ENCODE peak calls at places on chromosomes 6 and 20, in six cellular contexts. One of them, this sample, is unnamed. For H3K4me1, the result is how much of the 10 kb centered on the place peaks cover.

GRCh38 chr6:153038378-153038777 is 35.9 kb upstream of the MTRF1L start:
- DNase-seq in heart left ventricle: no peak
- DNase-seq in testis: no peak
- DNase-seq in Panc1: no peak
- DNase-seq in sigmoid colon: no peak
- DNase-seq in body of pancreas: no peak
- DNase-seq in this sample: no peak

GRCh38 chr6:71533939-71534379 is 245.3 kb downstream of the OGFRL1 start:
- DNase-seq in testis: no peak
- DNase-seq in Panc1: no peak
- DNase-seq in body of pancreas: no peak
- DNase-seq in sigmoid colon: no peak
- DNase-seq in heart left ventricle: no peak
- DNase-seq in this sample: no peak

GRCh38 chr6:45420083-45420908 is 42.6 kb upstream of the SUPT3H start:
- DNase-seq in heart left ventricle: no peak
- DNase-seq in body of pancreas: no peak
- DNase-seq in sigmoid colon: peak
- DNase-seq in Panc1: no peak
- DNase-seq in testis: no peak
- DNase-seq in this sample: peak

GRCh38 chr20:46128310-46129151 is 10.4 kb downstream of the CD40 start:
- DNase-seq in Panc1: no peak
- DNase-seq in heart left ventricle: no peak
- DNase-seq in testis: peak
- DNase-seq in body of pancreas: no peak
- DNase-seq in sigmoid colon: peak
- DNase-seq in this sample: no peak

GRCh38 chr6:158536891-158537798 is 22.7 kb upstream of the TMEM181 start:
- DNase-seq in sigmoid colon: no peak
- DNase-seq in Panc1: no peak
- DNase-seq in body of pancreas: peak
- DNase-seq in heart left ventricle: peak
- DNase-seq in testis: peak
- DNase-seq in this sample: peak

GRCh38 chr20:38982291-38982690 is 20.1 kb downstream of the DHX35 start:
- DNase-seq in sigmoid colon: no peak
- DNase-seq in heart left ventricle: no peak
- DNase-seq in body of pancreas: no peak
- DNase-seq in testis: no peak
- DNase-seq in Panc1: no peak
- DNase-seq in this sample: no peak

GRCh38 chr6:90368601-90369000 is 72.0 kb upstream of the BACH2 start:
- DNase-seq in sigmoid colon: no peak
- DNase-seq in testis: peak
- DNase-seq in Panc1: no peak
- DNase-seq in body of pancreas: no peak
- DNase-seq in heart left ventricle: no peak
- DNase-seq in this sample: no peak

GRCh38 chr6:157714153-157714490 is 108.9 kb upstream of the SNX9 start:
- DNase-seq in testis: no peak
- DNase-seq in body of pancreas: no peak
- DNase-seq in heart left ventricle: no peak
- DNase-seq in sigmoid colon: no peak
- DNase-seq in Panc1: no peak
- DNase-seq in this sample: no peak

GRCh38 chr6:35231563-35231962 is 17.8 kb downstream of the SCUBE3 start:
- DNase-seq in heart left ventricle: no peak
- DNase-seq in Panc1: no peak
- DNase-seq in body of pancreas: no peak
- DNase-seq in sigmoid colon: peak
- DNase-seq in testis: no peak
- DNase-seq in this sample: no peak

DNA sequence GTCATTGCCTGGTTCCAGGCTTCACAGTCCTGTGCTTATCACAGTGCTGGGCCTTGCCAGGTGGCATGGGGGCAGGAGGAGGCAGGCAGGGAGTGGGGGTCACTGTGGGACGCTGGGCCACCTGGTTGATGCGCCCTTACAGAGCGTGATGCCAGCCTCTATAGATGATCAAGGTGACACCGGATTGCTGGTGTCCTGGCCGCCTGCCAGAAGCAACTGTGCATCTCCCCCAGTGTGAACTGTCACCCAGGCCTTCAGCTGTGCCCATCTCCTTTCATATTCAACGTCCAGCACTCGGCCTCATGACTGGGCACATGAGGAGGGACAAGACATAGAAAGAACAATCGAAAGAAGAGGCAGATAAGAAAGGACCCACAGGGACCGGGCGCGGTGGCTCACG is 318.9 kb downstream of the TAF4 start:
- DNase-seq in testis: no peak
- DNase-seq in sigmoid colon: no peak
- DNase-seq in Panc1: no peak
- DNase-seq in heart left ventricle: no peak
- DNase-seq in body of pancreas: no peak
- DNase-seq in this sample: no peak
- H3K4me1 ChIP-seq in testis: under half
- H3K4me1 ChIP-seq in sigmoid colon: under half
- H3K4me1 ChIP-seq in Panc1: under half
- H3K4me1 ChIP-seq in heart left ventricle: under half
- H3K4me1 ChIP-seq in body of pancreas: under half
- H3K4me1 ChIP-seq in this sample: under half

DNA sequence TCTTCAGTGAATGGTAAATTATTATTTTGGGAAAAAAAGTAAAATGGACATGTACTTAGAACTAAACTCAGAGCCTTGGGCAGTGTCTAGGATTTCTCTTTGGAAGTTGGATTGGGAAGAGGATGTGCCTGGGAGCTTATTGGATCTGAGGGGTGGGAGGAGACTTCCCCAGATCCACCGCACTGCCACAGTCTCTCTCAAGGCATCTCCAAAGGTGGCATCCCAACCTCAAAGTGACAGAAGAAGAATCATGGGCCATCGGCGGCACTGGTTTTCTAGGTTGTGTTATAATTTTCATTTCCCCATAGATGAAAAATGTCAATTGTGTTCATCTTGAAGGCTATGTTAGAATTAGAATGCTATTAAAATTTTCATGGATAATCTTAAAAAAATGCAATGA is 66.8 kb upstream of the CD93 start:
- DNase-seq in body of pancreas: no peak
- DNase-seq in sigmoid colon: no peak
- DNase-seq in heart left ventricle: no peak
- DNase-seq in testis: no peak
- DNase-seq in Panc1: no peak
- DNase-seq in this sample: no peak
- H3K4me1 ChIP-seq in body of pancreas: under half
- H3K4me1 ChIP-seq in sigmoid colon: under half
- H3K4me1 ChIP-seq in heart left ventricle: under half
- H3K4me1 ChIP-seq in testis: under half
- H3K4me1 ChIP-seq in Panc1: under half
- H3K4me1 ChIP-seq in this sample: under half

GRCh38 chr6:137226682-137227081 is 7.5 kb upstream of the IFNGR1 start:
- DNase-seq in Panc1: no peak
- DNase-seq in sigmoid colon: no peak
- DNase-seq in testis: no peak
- DNase-seq in heart left ventricle: no peak
- DNase-seq in body of pancreas: no peak
- DNase-seq in this sample: no peak

GRCh38 chr6:137224890-137225198 is 5.7 kb upstream of the IFNGR1 start:
- DNase-seq in heart left ventricle: no peak
- DNase-seq in testis: no peak
- DNase-seq in Panc1: no peak
- DNase-seq in sigmoid colon: no peak
- DNase-seq in body of pancreas: no peak
- DNase-seq in this sample: no peak

GRCh38 chr6:137219664-137220252 is 573 bp upstream of the IFNGR1 start:
- DNase-seq in body of pancreas: no peak
- DNase-seq in sigmoid colon: no peak
- DNase-seq in Panc1: no peak
- DNase-seq in heart left ventricle: no peak
- DNase-seq in testis: no peak
- DNase-seq in this sample: no peak

GRCh38 chr6:137222376-137222775 is 3.2 kb upstream of the IFNGR1 start:
- DNase-seq in heart left ventricle: no peak
- DNase-seq in body of pancreas: no peak
- DNase-seq in testis: no peak
- DNase-seq in Panc1: no peak
- DNase-seq in sigmoid colon: no peak
- DNase-seq in this sample: no peak

DNA sequence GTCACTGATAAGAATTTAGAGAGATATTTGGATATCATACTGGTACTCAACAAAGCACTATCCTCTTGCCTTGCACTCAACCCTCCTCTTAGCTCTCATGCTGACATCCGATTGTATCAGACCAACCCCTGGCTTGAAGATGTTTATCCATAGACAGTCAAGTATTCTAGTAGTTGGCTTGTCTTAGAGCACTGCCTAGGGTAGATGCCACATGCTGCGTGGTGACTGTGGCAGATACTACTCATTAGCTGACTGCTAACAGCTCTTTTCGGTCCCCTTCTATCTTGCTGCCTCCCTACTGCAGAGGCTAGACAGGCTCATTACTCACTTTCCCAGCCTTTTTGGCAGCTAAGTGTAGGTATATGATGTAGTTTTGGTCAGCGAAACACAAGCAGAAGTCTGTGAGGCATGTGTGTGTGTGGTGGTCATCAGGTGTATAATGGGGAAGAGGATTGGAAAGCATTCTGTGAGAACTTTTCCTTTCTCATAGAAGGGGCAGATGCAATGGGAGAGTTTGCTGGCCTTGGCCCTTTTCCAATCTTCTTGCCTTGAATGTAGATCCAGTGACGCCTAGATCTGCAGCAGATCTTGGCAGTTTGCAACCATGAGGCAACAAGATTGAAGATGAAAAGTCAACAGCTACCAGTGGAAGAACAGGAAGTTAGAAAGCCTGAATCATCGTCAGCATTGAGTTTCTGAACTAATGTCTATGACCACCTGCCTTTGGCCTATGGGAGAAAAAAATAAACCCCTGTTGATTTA is 4.4 kb upstream of the IFNGR1 start:
- DNase-seq in testis: peak
- DNase-seq in sigmoid colon: peak
- DNase-seq in body of pancreas: peak
- DNase-seq in Panc1: peak
- DNase-seq in heart left ventricle: peak
- DNase-seq in this sample: no peak
- H3K4me1 ChIP-seq in testis: under half
- H3K4me1 ChIP-seq in sigmoid colon: under half
- H3K4me1 ChIP-seq in body of pancreas: under half
- H3K4me1 ChIP-seq in Panc1: under half
- H3K4me1 ChIP-seq in heart left ventricle: under half
- H3K4me1 ChIP-seq in this sample: under half

GRCh38 chr6:44265003-44265842 is at the start of gene NFKBIE:
- DNase-seq in testis: peak
- DNase-seq in sigmoid colon: peak
- DNase-seq in Panc1: no peak
- DNase-seq in body of pancreas: peak
- DNase-seq in heart left ventricle: peak
- DNase-seq in this sample: peak
- H3K4me1 ChIP-seq in testis: under half
- H3K4me1 ChIP-seq in sigmoid colon: under half
- H3K4me1 ChIP-seq in Panc1: under half
- H3K4me1 ChIP-seq in body of pancreas: under half
- H3K4me1 ChIP-seq in heart left ventricle: under half
- H3K4me1 ChIP-seq in this sample: under half

GRCh38 chr6:22294301-22294700 is 2.5 kb downstream of the PRL start:
- DNase-seq in testis: no peak
- DNase-seq in Panc1: no peak
- DNase-seq in sigmoid colon: no peak
- DNase-seq in heart left ventricle: no peak
- DNase-seq in body of pancreas: no peak
- DNase-seq in this sample: no peak

GRCh38 chr6:22290045-22290444 is 6.8 kb downstream of the PRL start:
- DNase-seq in Panc1: no peak
- DNase-seq in heart left ventricle: no peak
- DNase-seq in body of pancreas: no peak
- DNase-seq in testis: no peak
- DNase-seq in sigmoid colon: no peak
- DNase-seq in this sample: no peak

DNA sequence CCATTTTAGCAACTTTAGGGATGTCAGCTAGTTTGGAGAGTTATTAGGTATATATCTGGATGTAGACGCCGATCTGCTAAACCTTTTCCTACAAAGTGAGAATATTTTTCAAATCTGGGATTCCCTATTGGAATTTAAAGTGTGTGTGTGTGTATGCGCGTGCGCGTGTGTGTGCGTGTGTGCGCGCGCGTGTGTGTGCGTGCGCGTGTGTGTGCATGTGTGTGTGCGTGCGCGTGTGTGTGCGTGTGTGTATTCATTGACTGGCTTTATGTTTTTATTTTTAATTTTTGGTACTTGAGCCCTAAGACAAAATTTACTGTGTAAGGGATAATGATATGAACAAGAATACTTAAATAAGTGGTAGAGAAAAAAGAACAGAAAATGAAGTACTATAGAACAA is 8.1 kb downstream of the PRL start:
- DNase-seq in Panc1: no peak
- DNase-seq in testis: no peak
- DNase-seq in sigmoid colon: no peak
- DNase-seq in body of pancreas: no peak
- DNase-seq in heart left ventricle: no peak
- DNase-seq in this sample: no peak
- H3K4me1 ChIP-seq in Panc1: under half
- H3K4me1 ChIP-seq in testis: under half
- H3K4me1 ChIP-seq in sigmoid colon: under half
- H3K4me1 ChIP-seq in body of pancreas: under half
- H3K4me1 ChIP-seq in heart left ventricle: under half
- H3K4me1 ChIP-seq in this sample: under half

DNA sequence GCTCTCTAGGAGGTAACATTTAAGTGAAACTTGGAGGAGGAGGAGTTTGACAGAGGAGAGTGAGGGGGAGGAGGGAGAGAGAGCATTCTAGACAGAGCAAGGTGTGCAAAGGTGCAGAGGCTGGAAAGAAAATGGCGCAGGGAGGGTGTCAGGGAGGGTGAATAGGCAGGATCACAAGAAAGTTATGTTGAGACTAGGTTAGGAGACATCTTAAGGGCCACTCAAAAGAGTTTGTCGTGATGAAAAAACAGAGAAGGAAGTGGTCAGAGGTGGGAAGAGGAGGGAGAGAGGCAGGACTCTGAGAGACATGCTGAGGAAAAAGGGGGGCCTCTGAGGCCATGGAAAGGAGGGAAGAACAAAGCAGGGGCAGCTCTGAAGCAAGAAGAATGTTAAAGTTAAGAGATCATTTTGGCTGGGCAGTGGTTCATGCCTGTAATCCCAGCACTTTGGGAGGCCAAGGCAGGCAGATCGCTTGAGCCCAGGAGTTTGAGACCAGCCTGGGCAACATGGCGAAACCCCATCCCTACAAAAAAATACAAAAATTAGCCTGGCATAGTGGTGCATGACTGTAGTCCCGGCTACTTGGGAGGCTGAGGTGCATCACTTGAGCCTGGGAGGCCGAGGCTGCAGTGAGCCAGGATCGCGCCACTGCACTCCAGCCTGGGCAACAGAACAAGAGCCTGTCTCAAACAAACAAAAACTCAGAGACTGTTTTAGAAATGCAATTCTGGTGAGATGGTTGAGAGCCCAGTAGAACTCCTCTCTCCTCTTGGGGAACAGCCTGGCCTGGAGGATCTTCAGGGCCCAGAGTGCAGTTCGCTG is 23.2 kb upstream of the FAM83C start:
- DNase-seq in body of pancreas: no peak
- DNase-seq in sigmoid colon: no peak
- DNase-seq in Panc1: no peak
- DNase-seq in heart left ventricle: no peak
- DNase-seq in testis: no peak
- DNase-seq in this sample: no peak
- H3K4me1 ChIP-seq in body of pancreas: under half
- H3K4me1 ChIP-seq in sigmoid colon: under half
- H3K4me1 ChIP-seq in Panc1: half or more
- H3K4me1 ChIP-seq in heart left ventricle: under half
- H3K4me1 ChIP-seq in testis: under half
- H3K4me1 ChIP-seq in this sample: under half

This sample was measured in mucosa of descending colon.